ENCODE peak calls at places on chromosomes 5 and 9, in seven cellular contexts. One of them, this sample, is unnamed. For H3K9me3, the result is how much of the 10 kb centered on the place peaks cover.

GRCh38 chr9:118455781-118456180 is 751.6 kb downstream of the TLR4 start:
- DNase-seq in mesenchymal stem cell: no peak
- DNase-seq in A673: no peak
- DNase-seq in A549: no peak
- DNase-seq in effector memory CD4-positive, alpha-beta T cell: no peak
- DNase-seq in IMR-90: no peak
- DNase-seq in neuronal stem cell: no peak
- DNase-seq in this sample: no peak

GRCh38 chr5:151320481-151320880 is 16.9 kb upstream of the SLC36A3 start:
- DNase-seq in mesenchymal stem cell: no peak
- DNase-seq in A673: no peak
- DNase-seq in A549: no peak
- DNase-seq in effector memory CD4-positive, alpha-beta T cell: no peak
- DNase-seq in IMR-90: no peak
- DNase-seq in neuronal stem cell: no peak
- DNase-seq in this sample: no peak

GRCh38 chr5:107464403-107464802 is 206.3 kb downstream of the EFNA5 start:
- DNase-seq in mesenchymal stem cell: no peak
- DNase-seq in A673: no peak
- DNase-seq in A549: no peak
- DNase-seq in effector memory CD4-positive, alpha-beta T cell: no peak
- DNase-seq in IMR-90: no peak
- DNase-seq in neuronal stem cell: no peak
- DNase-seq in this sample: no peak

GRCh38 chr5:86968311-86968753 is 299.4 kb upstream of the RASA1 start:
- DNase-seq in mesenchymal stem cell: peak
- DNase-seq in A673: peak
- DNase-seq in A549: peak
- DNase-seq in effector memory CD4-positive, alpha-beta T cell: no peak
- DNase-seq in IMR-90: peak
- DNase-seq in neuronal stem cell: peak
- DNase-seq in this sample: peak

GRCh38 chr5:116766470-116766947 is 191.9 kb upstream of the SEMA6A start:
- DNase-seq in mesenchymal stem cell: peak
- DNase-seq in A673: peak
- DNase-seq in A549: peak
- DNase-seq in effector memory CD4-positive, alpha-beta T cell: no peak
- DNase-seq in IMR-90: no peak
- DNase-seq in neuronal stem cell: no peak
- DNase-seq in this sample: peak

GRCh38 chr9:116000748-116001329 is 152.8 kb upstream of the PAPPA start:
- DNase-seq in mesenchymal stem cell: no peak
- DNase-seq in A673: peak
- DNase-seq in A549: peak
- DNase-seq in effector memory CD4-positive, alpha-beta T cell: no peak
- DNase-seq in IMR-90: no peak
- DNase-seq in neuronal stem cell: no peak
- DNase-seq in this sample: no peak

GRCh38 chr5:102223542-102224444 is 72.3 kb downstream of the SLCO4C1 start:
- DNase-seq in mesenchymal stem cell: peak
- DNase-seq in A673: peak
- DNase-seq in A549: peak
- DNase-seq in effector memory CD4-positive, alpha-beta T cell: no peak
- DNase-seq in IMR-90: peak
- DNase-seq in neuronal stem cell: peak
- DNase-seq in this sample: no peak

GRCh38 chr5:14628346-14628745 is 36.2 kb upstream of the OTULIN start:
- DNase-seq in mesenchymal stem cell: peak
- DNase-seq in A673: peak
- DNase-seq in A549: peak
- DNase-seq in effector memory CD4-positive, alpha-beta T cell: no peak
- DNase-seq in IMR-90: peak
- DNase-seq in neuronal stem cell: peak
- DNase-seq in this sample: peak

GRCh38 chr9:630817-631216 is 210.7 kb upstream of the DMRT1 start:
- DNase-seq in mesenchymal stem cell: no peak
- DNase-seq in A673: no peak
- DNase-seq in A549: no peak
- DNase-seq in effector memory CD4-positive, alpha-beta T cell: no peak
- DNase-seq in IMR-90: peak
- DNase-seq in neuronal stem cell: no peak
- DNase-seq in this sample: peak

GRCh38 chr5:144395704-144396103 is 225.0 kb downstream of the KCTD16 start:
- DNase-seq in mesenchymal stem cell: no peak
- DNase-seq in A673: no peak
- DNase-seq in A549: no peak
- DNase-seq in effector memory CD4-positive, alpha-beta T cell: no peak
- DNase-seq in IMR-90: no peak
- DNase-seq in neuronal stem cell: no peak
- DNase-seq in this sample: no peak

GRCh38 chr5:24444439-24444838 is 200.3 kb downstream of the CDH10 start:
- DNase-seq in mesenchymal stem cell: no peak
- DNase-seq in A673: no peak
- DNase-seq in A549: no peak
- DNase-seq in effector memory CD4-positive, alpha-beta T cell: no peak
- DNase-seq in IMR-90: no peak
- DNase-seq in neuronal stem cell: no peak
- DNase-seq in this sample: no peak

GRCh38 chr9:109455861-109456260 is 42.2 kb downstream of the PTPN3 start:
- DNase-seq in mesenchymal stem cell: no peak
- DNase-seq in A673: no peak
- DNase-seq in A549: no peak
- DNase-seq in effector memory CD4-positive, alpha-beta T cell: no peak
- DNase-seq in IMR-90: no peak
- DNase-seq in neuronal stem cell: no peak
- DNase-seq in this sample: no peak

GRCh38 chr5:172688735-172689572 is 47.9 kb downstream of the NEURL1B start:
- DNase-seq in mesenchymal stem cell: peak
- DNase-seq in A673: no peak
- DNase-seq in A549: no peak
- DNase-seq in effector memory CD4-positive, alpha-beta T cell: no peak
- DNase-seq in IMR-90: peak
- DNase-seq in neuronal stem cell: no peak
- DNase-seq in this sample: no peak

GRCh38 chr9:88537743-88538055 is 2.7 kb downstream of the NXNL2 start:
- DNase-seq in mesenchymal stem cell: peak
- DNase-seq in A673: peak
- DNase-seq in A549: peak
- DNase-seq in effector memory CD4-positive, alpha-beta T cell: no peak
- DNase-seq in IMR-90: peak
- DNase-seq in neuronal stem cell: peak
- DNase-seq in this sample: peak

GRCh38 chr9:88538311-88539085 is 3.5 kb downstream of the NXNL2 start:
- DNase-seq in mesenchymal stem cell: no peak
- DNase-seq in A673: no peak
- DNase-seq in A549: no peak
- DNase-seq in effector memory CD4-positive, alpha-beta T cell: no peak
- DNase-seq in IMR-90: no peak
- DNase-seq in neuronal stem cell: no peak
- DNase-seq in this sample: no peak

GRCh38 chr9:88535932-88536324 is 950 bp downstream of the NXNL2 start:
- DNase-seq in mesenchymal stem cell: peak
- DNase-seq in A673: no peak
- DNase-seq in A549: no peak
- DNase-seq in effector memory CD4-positive, alpha-beta T cell: no peak
- DNase-seq in IMR-90: peak
- DNase-seq in neuronal stem cell: no peak
- DNase-seq in this sample: no peak

GRCh38 chr9:88535226-88535931 is 401 bp downstream of the NXNL2 start:
- DNase-seq in mesenchymal stem cell: peak
- DNase-seq in A673: no peak
- DNase-seq in A549: peak
- DNase-seq in effector memory CD4-positive, alpha-beta T cell: no peak
- DNase-seq in IMR-90: no peak
- DNase-seq in neuronal stem cell: no peak
- DNase-seq in this sample: no peak

GRCh38 chr9:88536951-88537742 is 2.2 kb downstream of the NXNL2 start:
- DNase-seq in mesenchymal stem cell: no peak
- DNase-seq in A673: no peak
- DNase-seq in A549: peak
- DNase-seq in effector memory CD4-positive, alpha-beta T cell: no peak
- DNase-seq in IMR-90: no peak
- DNase-seq in neuronal stem cell: no peak
- DNase-seq in this sample: no peak
- H3K4me3 ChIP-seq in mesenchymal stem cell: no peak
- H3K4me3 ChIP-seq in A673: no peak
- H3K4me3 ChIP-seq in A549: no peak
- H3K4me3 ChIP-seq in effector memory CD4-positive, alpha-beta T cell: no peak
- H3K4me3 ChIP-seq in IMR-90: no peak
- H3K4me3 ChIP-seq in neuronal stem cell: no peak
- H3K4me3 ChIP-seq in this sample: no peak

GRCh38 chr9:135907006-135907434 is 326 bp downstream of the CAMSAP1 start:
- DNase-seq in mesenchymal stem cell: peak
- DNase-seq in A673: no peak
- DNase-seq in A549: peak
- DNase-seq in effector memory CD4-positive, alpha-beta T cell: no peak
- DNase-seq in IMR-90: peak
- DNase-seq in neuronal stem cell: peak
- DNase-seq in this sample: no peak

GRCh38 chr9:135905380-135906282 is 1.7 kb downstream of the CAMSAP1 start:
- DNase-seq in mesenchymal stem cell: peak
- DNase-seq in A673: no peak
- DNase-seq in A549: no peak
- DNase-seq in effector memory CD4-positive, alpha-beta T cell: no peak
- DNase-seq in IMR-90: peak
- DNase-seq in neuronal stem cell: no peak
- DNase-seq in this sample: no peak

GRCh38 chr9:135907446-135908333 is at the start of gene CAMSAP1:
- DNase-seq in mesenchymal stem cell: peak
- DNase-seq in A673: peak
- DNase-seq in A549: peak
- DNase-seq in effector memory CD4-positive, alpha-beta T cell: peak
- DNase-seq in IMR-90: peak
- DNase-seq in neuronal stem cell: peak
- DNase-seq in this sample: peak

GRCh38 chr9:135908334-135909204 is 1.2 kb upstream of the CAMSAP1 start:
- DNase-seq in mesenchymal stem cell: no peak
- DNase-seq in A673: no peak
- DNase-seq in A549: no peak
- DNase-seq in effector memory CD4-positive, alpha-beta T cell: no peak
- DNase-seq in IMR-90: no peak
- DNase-seq in neuronal stem cell: no peak
- DNase-seq in this sample: no peak

DNA sequence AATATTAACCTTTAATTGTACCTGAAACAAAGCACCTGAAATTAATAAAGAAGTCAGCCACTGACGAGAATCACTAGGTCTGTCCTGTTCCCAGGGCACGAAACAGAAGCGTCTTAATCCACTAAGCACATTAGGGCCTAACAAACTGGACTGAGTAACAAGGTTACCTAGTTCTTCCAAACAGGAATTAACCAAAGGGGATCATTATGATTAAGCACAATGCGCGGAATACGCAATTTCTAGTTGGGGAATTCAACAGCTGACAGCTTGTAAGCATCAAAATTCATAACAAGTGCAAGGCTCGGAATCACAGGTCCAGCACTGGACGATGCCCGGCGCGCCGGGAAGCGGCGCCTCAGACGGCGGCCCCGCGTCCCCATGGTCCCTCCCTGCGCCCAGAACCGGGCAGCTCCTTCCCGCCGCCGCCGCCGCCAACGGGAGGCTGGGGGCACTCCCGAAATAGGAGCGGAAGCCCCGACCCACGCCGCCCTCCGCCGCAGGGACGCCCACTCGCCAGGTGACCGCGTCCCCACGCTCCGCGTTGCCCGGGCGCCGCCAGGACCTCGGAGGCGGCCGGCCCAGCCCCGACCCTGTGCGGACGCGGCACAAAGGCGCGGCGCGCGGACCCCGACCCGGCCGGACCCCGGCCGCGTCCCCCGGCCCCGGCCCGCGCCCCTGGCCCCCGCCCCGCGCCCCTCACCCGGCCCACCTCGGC is 898 bp downstream of the CAMSAP1 start:
- DNase-seq in mesenchymal stem cell: peak
- DNase-seq in A673: peak
- DNase-seq in A549: peak
- DNase-seq in effector memory CD4-positive, alpha-beta T cell: no peak
- DNase-seq in IMR-90: peak
- DNase-seq in neuronal stem cell: peak
- DNase-seq in this sample: no peak
- H3K9me3 ChIP-seq in mesenchymal stem cell: under half
- H3K9me3 ChIP-seq in A673: under half
- H3K9me3 ChIP-seq in A549: under half
- H3K9me3 ChIP-seq in effector memory CD4-positive, alpha-beta T cell: under half
- H3K9me3 ChIP-seq in IMR-90: under half
- H3K9me3 ChIP-seq in neuronal stem cell: under half
- H3K9me3 ChIP-seq in this sample: under half

GRCh38 chr9:98960409-98960808 is 16.7 kb downstream of the COL15A1 start:
- DNase-seq in mesenchymal stem cell: no peak
- DNase-seq in A673: no peak
- DNase-seq in A549: no peak
- DNase-seq in effector memory CD4-positive, alpha-beta T cell: no peak
- DNase-seq in IMR-90: no peak
- DNase-seq in neuronal stem cell: no peak
- DNase-seq in this sample: no peak
- H3K4me3 ChIP-seq in mesenchymal stem cell: no peak
- H3K4me3 ChIP-seq in A673: no peak
- H3K4me3 ChIP-seq in A549: no peak
- H3K4me3 ChIP-seq in effector memory CD4-positive, alpha-beta T cell: no peak
- H3K4me3 ChIP-seq in IMR-90: no peak
- H3K4me3 ChIP-seq in neuronal stem cell: no peak
- H3K4me3 ChIP-seq in this sample: no peak

GRCh38 chr5:122258840-122259239 is 53.2 kb upstream of the SNCAIP start:
- DNase-seq in mesenchymal stem cell: no peak
- DNase-seq in A673: no peak
- DNase-seq in A549: no peak
- DNase-seq in effector memory CD4-positive, alpha-beta T cell: no peak
- DNase-seq in IMR-90: no peak
- DNase-seq in neuronal stem cell: no peak
- DNase-seq in this sample: no peak

GRCh38 chr5:122257000-122257399 is 55.0 kb upstream of the SNCAIP start:
- DNase-seq in mesenchymal stem cell: no peak
- DNase-seq in A673: no peak
- DNase-seq in A549: no peak
- DNase-seq in effector memory CD4-positive, alpha-beta T cell: no peak
- DNase-seq in IMR-90: no peak
- DNase-seq in neuronal stem cell: no peak
- DNase-seq in this sample: no peak

GRCh38 chr5:122259995-122260394 is 52.0 kb upstream of the SNCAIP start:
- DNase-seq in mesenchymal stem cell: peak
- DNase-seq in A673: no peak
- DNase-seq in A549: peak
- DNase-seq in effector memory CD4-positive, alpha-beta T cell: no peak
- DNase-seq in IMR-90: peak
- DNase-seq in neuronal stem cell: no peak
- DNase-seq in this sample: peak

GRCh38 chr5:122256388-122256787 is 55.6 kb upstream of the SNCAIP start:
- DNase-seq in mesenchymal stem cell: no peak
- DNase-seq in A673: no peak
- DNase-seq in A549: no peak
- DNase-seq in effector memory CD4-positive, alpha-beta T cell: no peak
- DNase-seq in IMR-90: no peak
- DNase-seq in neuronal stem cell: no peak
- DNase-seq in this sample: no peak

DNA sequence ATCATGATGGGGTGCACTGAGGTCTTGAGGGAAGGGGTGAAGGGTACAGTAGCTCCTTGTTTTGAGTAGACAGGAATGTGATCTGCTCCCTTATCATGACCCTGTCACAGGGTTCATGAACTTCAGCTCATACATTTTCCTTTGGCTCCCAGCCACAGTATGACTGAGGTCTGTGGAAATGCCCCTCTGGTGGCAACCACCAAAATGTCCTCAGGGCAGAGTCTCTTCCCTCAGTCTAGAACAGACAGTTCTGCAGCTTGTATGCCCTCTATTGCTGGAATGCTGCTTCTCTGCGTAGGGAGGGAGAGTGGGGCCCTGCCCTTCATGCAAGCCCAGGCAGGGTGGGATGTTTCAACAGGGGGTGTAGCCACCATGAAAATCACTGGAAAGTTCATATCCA is 53.8 kb upstream of the SNCAIP start:
- DNase-seq in mesenchymal stem cell: no peak
- DNase-seq in A673: no peak
- DNase-seq in A549: no peak
- DNase-seq in effector memory CD4-positive, alpha-beta T cell: no peak
- DNase-seq in IMR-90: no peak
- DNase-seq in neuronal stem cell: no peak
- DNase-seq in this sample: no peak
- H3K9me3 ChIP-seq in mesenchymal stem cell: under half
- H3K9me3 ChIP-seq in A673: under half
- H3K9me3 ChIP-seq in A549: under half
- H3K9me3 ChIP-seq in effector memory CD4-positive, alpha-beta T cell: under half
- H3K9me3 ChIP-seq in IMR-90: under half
- H3K9me3 ChIP-seq in neuronal stem cell: under half
- H3K9me3 ChIP-seq in this sample: under half

This sample was measured in MG63.